ENCODE peak calls at places on chromosomes 7 and 10, in eight cellular contexts. U, O, K, M, I, B, A and P are unnamed samples.

GRCh38 chr7:101507791-101508252 is 121.3 kb downstream of the MYL10 start:
- DNase-seq in U (peak), O (peak), K (no peak), M (no peak), I (no peak), B (peak), A (peak), P (no peak)

GRCh38 chr7:23394828-23395227 is 75.5 kb downstream of the IGF2BP3 start:
- DNase-seq in U (no peak), O (peak), K (no peak), M (no peak), I (no peak), B (no peak), A (peak), P (no peak)

GRCh38 chr10:482036-482435 is 207.4 kb downstream of the DIP2C start:
- DNase-seq in U (no peak), O (no peak), K (no peak), M (no peak), I (no peak), B (no peak), A (no peak), P (no peak)

GRCh38 chr7:151837285-151838042 is 39.5 kb downstream of the PRKAG2 start:
- DNase-seq in U (no peak), O (no peak), K (no peak), M (no peak), I (no peak), B (no peak), A (no peak), P (no peak)

GRCh38 chr10:129656642-129657041 is 189.6 kb downstream of the MGMT start:
- DNase-seq in U (no peak), O (no peak), K (no peak), M (no peak), I (no peak), B (no peak), A (no peak), P (no peak)

GRCh38 chr10:112711366-112711765 is 238.7 kb upstream of the TCF7L2 start:
- DNase-seq in U (no peak), O (no peak), K (no peak), M (no peak), I (no peak), B (no peak), A (no peak), P (no peak)

GRCh38 chr7:127831312-127832212 is 179.6 kb downstream of the SND1 start:
- DNase-seq in U (no peak), O (no peak), K (no peak), M (no peak), I (no peak), B (no peak), A (peak), P (no peak)

GRCh38 chr7:133290676-133291332 is 37.9 kb downstream of the EXOC4 start:
- DNase-seq in U (no peak), O (no peak), K (no peak), M (no peak), I (no peak), B (no peak), A (no peak), P (no peak)

GRCh38 chr7:14841850-14842249 is 60.7 kb downstream of the DGKB start:
- DNase-seq in U (no peak), O (no peak), K (no peak), M (no peak), I (no peak), B (no peak), A (no peak), P (no peak)

GRCh38 chr7:50509459-50509858 is 55.7 kb downstream of the DDC start:
- DNase-seq in U (no peak), O (no peak), K (no peak), M (no peak), I (no peak), B (no peak), A (no peak), P (no peak)

GRCh38 chr7:47454066-47454950 is 127.6 kb downstream of the TNS3 start:
- DNase-seq in U (no peak), O (no peak), K (no peak), M (no peak), I (no peak), B (no peak), A (no peak), P (peak)

GRCh38 chr7:149558149-149558861 is 60.7 kb upstream of the ZNF746 start:
- DNase-seq in U (no peak), O (peak), K (no peak), M (no peak), I (no peak), B (no peak), A (no peak), P (no peak)

GRCh38 chr7:55641811-55642210 is 69.5 kb upstream of the VOPP1 start:
- DNase-seq in U (no peak), O (no peak), K (no peak), M (no peak), I (no peak), B (peak), A (no peak), P (peak)

GRCh38 chr7:39565538-39565937 is 666 bp upstream of the YAE1 start:
- DNase-seq in U (no peak), O (no peak), K (no peak), M (no peak), I (no peak), B (no peak), A (no peak), P (no peak)

GRCh38 chr7:139915301-139915863 is 86.3 kb downstream of the TBXAS1 start:
- DNase-seq in U (no peak), O (peak), K (no peak), M (no peak), I (no peak), B (no peak), A (no peak), P (no peak)

GRCh38 chr10:80465839-80466590 is 11.9 kb downstream of the TSPAN14 start:
- DNase-seq in U (peak), O (no peak), K (no peak), M (peak), I (no peak), B (peak), A (no peak), P (no peak)

GRCh38 chr7:42527004-42527403 is 290.0 kb upstream of the GLI3 start:
- DNase-seq in U (no peak), O (no peak), K (no peak), M (no peak), I (no peak), B (no peak), A (no peak), P (no peak)

GRCh38 chr10:121155742-121156141 is 304.6 kb downstream of the WDR11 start:
- DNase-seq in U (no peak), O (no peak), K (no peak), M (no peak), I (no peak), B (no peak), A (no peak), P (no peak)

GRCh38 chr7:146090023-146090645 is 26.5 kb upstream of the CNTNAP2 start:
- DNase-seq in U (no peak), O (no peak), K (no peak), M (no peak), I (no peak), B (peak), A (peak), P (no peak)